ENCODE peak calls at places on chromosomes 13 and 19, in nine cellular contexts. One of them, this sample, is unnamed.
A peak's percentile ranks its signal among the peaks of the same experiment; 100 is the strongest.

GRCh38 chr19:47719047-47719885 is 6.0 kb downstream of the EHD2 start:
- DNase-seq in fibroblast of mammary gland: peak; percentile 99
- DNase-seq in fibroblast of the conjunctiva: peak; percentile 98
- DNase-seq in A673: peak; percentile 30
- DNase-seq in suprapubic skin: peak; percentile 95
- DNase-seq in left ventricle myocardium superior: peak; percentile 92
- DNase-seq in NCI-H1930: no peak
- DNase-seq in stimulated activated naive CD4-positive, alpha-beta T cell treated with Interleukin-2 at 50 U/mL for 16 hours: no peak
- DNase-seq in cardiac muscle cell: peak; percentile 43
- DNase-seq in this sample: peak; percentile 79

GRCh38 chr13:20940083-20940482 is 37.5 kb upstream of the XPO4 start:
- DNase-seq in fibroblast of mammary gland: peak; percentile 31
- DNase-seq in fibroblast of the conjunctiva: no peak
- DNase-seq in A673: no peak
- DNase-seq in suprapubic skin: no peak
- DNase-seq in left ventricle myocardium superior: no peak
- DNase-seq in NCI-H1930: no peak
- DNase-seq in stimulated activated naive CD4-positive, alpha-beta T cell treated with Interleukin-2 at 50 U/mL for 16 hours: no peak
- DNase-seq in cardiac muscle cell: no peak
- DNase-seq in this sample: no peak

GRCh38 chr13:78599911-78600310 is 3.4 kb downstream of the POU4F1 start:
- DNase-seq in fibroblast of mammary gland: no peak
- DNase-seq in fibroblast of the conjunctiva: no peak
- DNase-seq in A673: no peak
- DNase-seq in suprapubic skin: no peak
- DNase-seq in left ventricle myocardium superior: no peak
- DNase-seq in NCI-H1930: no peak
- DNase-seq in stimulated activated naive CD4-positive, alpha-beta T cell treated with Interleukin-2 at 50 U/mL for 16 hours: no peak
- DNase-seq in cardiac muscle cell: no peak
- DNase-seq in this sample: no peak

GRCh38 chr19:32227561-32228165 is 117.7 kb upstream of the ZNF507 start:
- DNase-seq in fibroblast of mammary gland: no peak
- DNase-seq in fibroblast of the conjunctiva: no peak
- DNase-seq in A673: peak; percentile 14
- DNase-seq in suprapubic skin: no peak
- DNase-seq in left ventricle myocardium superior: no peak
- DNase-seq in NCI-H1930: no peak
- DNase-seq in stimulated activated naive CD4-positive, alpha-beta T cell treated with Interleukin-2 at 50 U/mL for 16 hours: no peak
- DNase-seq in cardiac muscle cell: no peak
- DNase-seq in this sample: no peak

GRCh38 chr19:48587387-48587786 is 19.2 kb upstream of the SPACA4 start:
- DNase-seq in fibroblast of mammary gland: no peak
- DNase-seq in fibroblast of the conjunctiva: no peak
- DNase-seq in A673: no peak
- DNase-seq in suprapubic skin: no peak
- DNase-seq in left ventricle myocardium superior: no peak
- DNase-seq in NCI-H1930: no peak
- DNase-seq in stimulated activated naive CD4-positive, alpha-beta T cell treated with Interleukin-2 at 50 U/mL for 16 hours: no peak
- DNase-seq in cardiac muscle cell: no peak
- DNase-seq in this sample: no peak

GRCh38 chr19:5536337-5536894 is 31.3 kb downstream of the TINCR start:
- DNase-seq in fibroblast of mammary gland: peak; percentile 14
- DNase-seq in fibroblast of the conjunctiva: no peak
- DNase-seq in A673: peak; percentile 62
- DNase-seq in suprapubic skin: no peak
- DNase-seq in left ventricle myocardium superior: peak; percentile 90
- DNase-seq in NCI-H1930: peak; percentile 25
- DNase-seq in stimulated activated naive CD4-positive, alpha-beta T cell treated with Interleukin-2 at 50 U/mL for 16 hours: no peak
- DNase-seq in cardiac muscle cell: peak; percentile 97
- DNase-seq in this sample: peak; percentile 7

GRCh38 chr13:73189365-73189764 is 130.6 kb downstream of the KLF5 start:
- DNase-seq in fibroblast of mammary gland: no peak
- DNase-seq in fibroblast of the conjunctiva: no peak
- DNase-seq in A673: no peak
- DNase-seq in suprapubic skin: no peak
- DNase-seq in left ventricle myocardium superior: no peak
- DNase-seq in NCI-H1930: no peak
- DNase-seq in stimulated activated naive CD4-positive, alpha-beta T cell treated with Interleukin-2 at 50 U/mL for 16 hours: no peak
- DNase-seq in cardiac muscle cell: no peak
- DNase-seq in this sample: no peak

GRCh38 chr19:21434967-21435544 is 38.1 kb downstream of the ZNF493 start:
- DNase-seq in fibroblast of mammary gland: no peak
- DNase-seq in fibroblast of the conjunctiva: no peak
- DNase-seq in A673: no peak
- DNase-seq in suprapubic skin: no peak
- DNase-seq in left ventricle myocardium superior: no peak
- DNase-seq in NCI-H1930: no peak
- DNase-seq in stimulated activated naive CD4-positive, alpha-beta T cell treated with Interleukin-2 at 50 U/mL for 16 hours: no peak
- DNase-seq in cardiac muscle cell: no peak
- DNase-seq in this sample: no peak

GRCh38 chr13:66657165-66657895 is 572.8 kb downstream of the PCDH9 start:
- DNase-seq in fibroblast of mammary gland: peak; percentile 99
- DNase-seq in fibroblast of the conjunctiva: peak; percentile 89
- DNase-seq in A673: peak; percentile 72
- DNase-seq in suprapubic skin: no peak
- DNase-seq in left ventricle myocardium superior: peak; percentile 79
- DNase-seq in NCI-H1930: no peak
- DNase-seq in stimulated activated naive CD4-positive, alpha-beta T cell treated with Interleukin-2 at 50 U/mL for 16 hours: no peak
- DNase-seq in cardiac muscle cell: no peak
- DNase-seq in this sample: peak; percentile 7

GRCh38 chr19:51926426-51926783 is 867 bp upstream of the ZNF613 start:
- DNase-seq in fibroblast of mammary gland: no peak
- DNase-seq in fibroblast of the conjunctiva: no peak
- DNase-seq in A673: no peak
- DNase-seq in suprapubic skin: no peak
- DNase-seq in left ventricle myocardium superior: no peak
- DNase-seq in NCI-H1930: no peak
- DNase-seq in stimulated activated naive CD4-positive, alpha-beta T cell treated with Interleukin-2 at 50 U/mL for 16 hours: no peak
- DNase-seq in cardiac muscle cell: no peak
- DNase-seq in this sample: no peak

GRCh38 chr13:51767100-51767499 is 36.9 kb downstream of the DHRS12 start:
- DNase-seq in fibroblast of mammary gland: no peak
- DNase-seq in fibroblast of the conjunctiva: no peak
- DNase-seq in A673: peak; percentile 28
- DNase-seq in suprapubic skin: no peak
- DNase-seq in left ventricle myocardium superior: no peak
- DNase-seq in NCI-H1930: no peak
- DNase-seq in stimulated activated naive CD4-positive, alpha-beta T cell treated with Interleukin-2 at 50 U/mL for 16 hours: no peak
- DNase-seq in cardiac muscle cell: no peak
- DNase-seq in this sample: no peak

GRCh38 chr13:99269627-99270252 is 11.6 kb upstream of the GPR18 start:
- DNase-seq in fibroblast of mammary gland: peak; percentile 77
- DNase-seq in fibroblast of the conjunctiva: peak; percentile 67
- DNase-seq in A673: peak; percentile 51
- DNase-seq in suprapubic skin: no peak
- DNase-seq in left ventricle myocardium superior: no peak
- DNase-seq in NCI-H1930: peak; percentile 28
- DNase-seq in stimulated activated naive CD4-positive, alpha-beta T cell treated with Interleukin-2 at 50 U/mL for 16 hours: no peak
- DNase-seq in cardiac muscle cell: peak; percentile 49
- DNase-seq in this sample: no peak

GRCh38 chr13:109241160-109241559 is 545.2 kb downstream of the IRS2 start:
- DNase-seq in fibroblast of mammary gland: peak; percentile 38
- DNase-seq in fibroblast of the conjunctiva: no peak
- DNase-seq in A673: no peak
- DNase-seq in suprapubic skin: no peak
- DNase-seq in left ventricle myocardium superior: no peak
- DNase-seq in NCI-H1930: no peak
- DNase-seq in stimulated activated naive CD4-positive, alpha-beta T cell treated with Interleukin-2 at 50 U/mL for 16 hours: no peak
- DNase-seq in cardiac muscle cell: no peak
- DNase-seq in this sample: no peak

GRCh38 chr13:79312456-79312855 is 93.6 kb downstream of the RBM26 start:
- DNase-seq in fibroblast of mammary gland: no peak
- DNase-seq in fibroblast of the conjunctiva: no peak
- DNase-seq in A673: no peak
- DNase-seq in suprapubic skin: no peak
- DNase-seq in left ventricle myocardium superior: no peak
- DNase-seq in NCI-H1930: no peak
- DNase-seq in stimulated activated naive CD4-positive, alpha-beta T cell treated with Interleukin-2 at 50 U/mL for 16 hours: no peak
- DNase-seq in cardiac muscle cell: no peak
- DNase-seq in this sample: no peak

GRCh38 chr13:111160648-111161047 is 45.5 kb downstream of the ARHGEF7 start:
- DNase-seq in fibroblast of mammary gland: no peak
- DNase-seq in fibroblast of the conjunctiva: no peak
- DNase-seq in A673: no peak
- DNase-seq in suprapubic skin: no peak
- DNase-seq in left ventricle myocardium superior: no peak
- DNase-seq in NCI-H1930: no peak
- DNase-seq in stimulated activated naive CD4-positive, alpha-beta T cell treated with Interleukin-2 at 50 U/mL for 16 hours: no peak
- DNase-seq in cardiac muscle cell: no peak
- DNase-seq in this sample: no peak

GRCh38 chr13:44117351-44117750 is 237.6 kb downstream of the LACC1 start:
- DNase-seq in fibroblast of mammary gland: no peak
- DNase-seq in fibroblast of the conjunctiva: no peak
- DNase-seq in A673: peak; percentile 87
- DNase-seq in suprapubic skin: no peak
- DNase-seq in left ventricle myocardium superior: no peak
- DNase-seq in NCI-H1930: no peak
- DNase-seq in stimulated activated naive CD4-positive, alpha-beta T cell treated with Interleukin-2 at 50 U/mL for 16 hours: no peak
- DNase-seq in cardiac muscle cell: no peak
- DNase-seq in this sample: no peak

This sample was measured in hypothalamus.